ENCODE peak calls at places on chromosomes 12 and 14, in ten cellular contexts. X is astrocyte of the spinal cord; G is OCI-LY7; Q is Kasumi-1; R is posterior vena cava; E is GDM1; U is DND-41; F is hepatic stellate cell; A is NCI-H1694 treated with DMSO at 0.1 percent for 48 hours; L is stimulated activated CD4-positive, alpha-beta T cell treated with anti-CD3 and anti-CD28 coated beads, Interleukin-15, amount 100 ng/mL, for 24 hours. O is an unnamed sample.
A peak's percentile ranks its signal among the peaks of the same experiment; 100 is the strongest.

GRCh38 chr14:75831971-75832370 is 149.8 kb downstream of the TGFB3 start:
- DNase-seq in X (peak; percentile 54), G (no peak), Q (no peak), R (no peak), E (no peak), U (no peak), F (no peak), A (no peak), L (peak; percentile 5), O (no peak)

GRCh38 chr12:67772276-67773169 is 124.0 kb downstream of the DYRK2 start:
- DNase-seq in X (peak; percentile 80), G (no peak), Q (no peak), R (no peak), E (no peak), U (no peak), F (peak; percentile 71), A (peak; percentile 32), L (no peak), O (peak; percentile 89)

GRCh38 chr14:96162741-96163140 is 41.9 kb upstream of the BDKRB2 start:
- DNase-seq in X (no peak), G (no peak), Q (no peak), R (no peak), E (no peak), U (no peak), F (no peak), A (no peak), L (no peak), O (no peak)

GRCh38 chr14:103224996-103225874 is 102.0 kb downstream of the TNFAIP2 start:
- DNase-seq in X (no peak), G (no peak), Q (no peak), R (no peak), E (no peak), U (no peak), F (no peak), A (no peak), L (no peak), O (no peak)

GRCh38 chr14:86057018-86057667 is 527.2 kb downstream of the FLRT2 start:
- DNase-seq in X (peak; percentile 16), G (peak; percentile 22), Q (peak; percentile 60), R (no peak), E (no peak), U (peak; percentile 49), F (no peak), A (peak; percentile 58), L (peak; percentile 48), O (peak; percentile 58)

GRCh38 chr12:76143343-76144252 is 59.1 kb upstream of the NAP1L1 start:
- DNase-seq in X (no peak), G (no peak), Q (no peak), R (no peak), E (peak; percentile 6), U (peak; percentile 34), F (no peak), A (no peak), L (peak; percentile 12), O (no peak)

GRCh38 chr12:19539836-19540235 is 100.5 kb downstream of the AEBP2 start:
- DNase-seq in X (no peak), G (no peak), Q (no peak), R (no peak), E (no peak), U (no peak), F (no peak), A (no peak), L (no peak), O (no peak)

GRCh38 chr14:100634026-100634425 is 46.8 kb upstream of the BEGAIN start:
- DNase-seq in X (no peak), G (no peak), Q (no peak), R (no peak), E (no peak), U (no peak), F (no peak), A (no peak), L (no peak), O (no peak)

GRCh38 chr12:49478949-49479664 is 59.7 kb upstream of the KCNH3 start:
- DNase-seq in X (no peak), G (no peak), Q (no peak), R (no peak), E (no peak), U (no peak), F (no peak), A (no peak), L (no peak), O (no peak)

GRCh38 chr14:50669441-50669986 is 1.4 kb upstream of the SAV1 start:
- DNase-seq in X (no peak), G (no peak), Q (no peak), R (no peak), E (no peak), U (no peak), F (no peak), A (no peak), L (no peak), O (no peak)

GRCh38 chr14:59343585-59343984 is 121.6 kb downstream of the GPR135 start:
- DNase-seq in X (no peak), G (no peak), Q (no peak), R (no peak), E (no peak), U (no peak), F (no peak), A (peak; percentile 25), L (no peak), O (no peak)

GRCh38 chr12:67630373-67631088 is 18.0 kb upstream of the DYRK2 start:
- DNase-seq in X (peak; percentile 13), G (peak; percentile 90), Q (peak; percentile 90), R (no peak), E (peak; percentile 83), U (peak; percentile 95), F (no peak), A (no peak), L (peak; percentile 78), O (no peak)

GRCh38 chr14:91257328-91258020 is 13.0 kb upstream of the GPR68 start:
- DNase-seq in X (no peak), G (no peak), Q (peak; percentile 20), R (no peak), E (no peak), U (no peak), F (no peak), A (peak; percentile 94), L (no peak), O (no peak)

GRCh38 chr12:4910502-4911315 is 1.0 kb downstream of the KCNA1 start:
- DNase-seq in X (no peak), G (no peak), Q (no peak), R (no peak), E (no peak), U (no peak), F (no peak), A (no peak), L (peak; percentile 24), O (no peak)

GRCh38 chr14:103501041-103501870 is 21.4 kb downstream of the CKB start:
- DNase-seq in X (no peak), G (no peak), Q (no peak), R (peak; percentile 38), E (no peak), U (no peak), F (no peak), A (no peak), L (no peak), O (no peak)

GRCh38 chr14:34980337-34980900 is 2.4 kb upstream of the SRP54 start:
- DNase-seq in X (no peak), G (no peak), Q (no peak), R (no peak), E (no peak), U (no peak), F (no peak), A (no peak), L (no peak), O (no peak)

GRCh38 chr12:116347265-116347664 is 69.8 kb upstream of the MED13L start:
- DNase-seq in X (no peak), G (no peak), Q (no peak), R (no peak), E (no peak), U (no peak), F (no peak), A (no peak), L (no peak), O (no peak)

GRCh38 chr12:117985182-117985581 is 16.4 kb upstream of the KSR2 start:
- DNase-seq in X (no peak), G (no peak), Q (no peak), R (no peak), E (no peak), U (no peak), F (no peak), A (no peak), L (no peak), O (no peak)

GRCh38 chr12:103884316-103884715 is 43.3 kb upstream of the NT5DC3 start:
- DNase-seq in X (peak; percentile 71), G (peak; percentile 61), Q (peak; percentile 86), R (no peak), E (peak; percentile 31), U (no peak), F (peak; percentile 38), A (peak; percentile 17), L (peak; percentile 16), O (peak; percentile 42)

GRCh38 chr14:37081220-37081619 is 91.2 kb downstream of the SLC25A21 start:
- DNase-seq in X (peak; percentile 36), G (no peak), Q (no peak), R (no peak), E (no peak), U (no peak), F (no peak), A (no peak), L (no peak), O (no peak)

GRCh38 chr14:34138175-34138574 is 187.3 kb upstream of the EGLN3 start:
- DNase-seq in X (no peak), G (no peak), Q (no peak), R (no peak), E (no peak), U (no peak), F (no peak), A (no peak), L (no peak), O (no peak)

GRCh38 chr14:99511421-99512109 is 30.4 kb downstream of the CCNK start:
- DNase-seq in X (peak; percentile 44), G (no peak), Q (no peak), R (peak; percentile 83), E (no peak), U (peak; percentile 5), F (peak; percentile 51), A (no peak), L (no peak), O (no peak)

GRCh38 chr14:39097159-39097558 is 5.9 kb downstream of the SEC23A start:
- DNase-seq in X (no peak), G (no peak), Q (no peak), R (no peak), E (no peak), U (no peak), F (no peak), A (no peak), L (peak; percentile 26), O (no peak)

O was measured in A673.